ENCODE peak calls at places on chromosomes 3 and 15, in four cellular contexts. P is H1, N is K562, S is HepG2. H is an unnamed sample.

GRCh38 chr3:64900916-64901903 is 213.4 kb upstream of the ADAMTS9 start:
- DNase-seq in P (no peak), S (no peak), N (no peak), H (no peak)

GRCh38 chr3:127836004-127836882 is 13.9 kb upstream of the MGLL start:
- DNase-seq in P (no peak), N (no peak), S (no peak), H (peak; percentile 79)

GRCh38 chr3:71742621-71743020 is 11.0 kb upstream of the GPR27 start:
- DNase-seq in P (no peak), N (no peak), S (no peak), H (no peak)

GRCh38 chr3:45104715-45105711 is 41.2 kb downstream of the CDCP1 start:
- DNase-seq in N (no peak), S (no peak), P (no peak), H (no peak)

GRCh38 chr15:80202641-80203360 is 49.2 kb downstream of the CTXND1 start:
- DNase-seq in P (no peak), S (no peak), N (no peak), H (no peak)

GRCh38 chr3:64717872-64718613 is 30.2 kb upstream of the ADAMTS9 start:
- DNase-seq in S (no peak), P (no peak), N (peak; percentile 6), H (no peak)

GRCh38 chr15:39828374-39828931 is 45.8 kb upstream of the FSIP1 start:
- DNase-seq in N (no peak), S (no peak), P (no peak), H (no peak)

GRCh38 chr3:59386165-59386564 is 336.3 kb upstream of the CFAP20DC start:
- DNase-seq in P (no peak), S (no peak), N (no peak), H (peak; percentile 88)

GRCh38 chr3:45105855-45106655 is 40.1 kb downstream of the CDCP1 start:
- DNase-seq in S (no peak), P (no peak), N (peak; percentile 59), H (no peak)

GRCh38 chr3:187740446-187741399 is 4.5 kb downstream of the BCL6 start:
- DNase-seq in S (no peak), P (no peak), N (peak; percentile 68), H (no peak)

GRCh38 chr3:119295816-119296484 is 1.8 kb downstream of the ARHGAP31 start:
- DNase-seq in N (no peak), S (no peak), P (no peak), H (no peak)

GRCh38 chr3:40546811-40547210 is 22.1 kb downstream of the ZNF621 start:
- DNase-seq in P (no peak), S (no peak), N (no peak), H (no peak)

GRCh38 chr3:15722877-15723623 is 74.7 kb downstream of the ANKRD28 start:
- DNase-seq in S (no peak), N (no peak), P (no peak), H (no peak)

GRCh38 chr3:136752046-136752326 is 192 bp downstream of the STAG1 start:
- DNase-seq in N (no peak), S (no peak), P (no peak), H (no peak)
- TF ChIP-seq ZNF274 in N (no peak), S (no peak), P (no peak), H (no peak)

GRCh38 chr15:29700296-29700695 is 122.0 kb downstream of the TJP1 start:
- DNase-seq in P (no peak), N (no peak), S (peak; percentile 24), H (no peak)

GRCh38 chr15:29699791-29700190 is 122.5 kb downstream of the TJP1 start:
- DNase-seq in S (no peak), P (no peak), N (no peak), H (no peak)

GRCh38 chr15:29695486-29696167 is 126.6 kb downstream of the TJP1 start:
- DNase-seq in P (no peak), N (no peak), S (peak; percentile 37), H (no peak)

GRCh38 chr15:29696950-29697738 is 125.1 kb downstream of the TJP1 start:
- DNase-seq in P (no peak), N (no peak), S (no peak), H (no peak)

GRCh38 chr15:29698030-29698701 is 124.1 kb downstream of the TJP1 start:
- DNase-seq in P (no peak), S (peak; percentile 61), N (no peak), H (no peak)
- TF ChIP-seq HDAC6 in P (no peak), S (no peak), N (no peak), H (no peak)

DNA sequence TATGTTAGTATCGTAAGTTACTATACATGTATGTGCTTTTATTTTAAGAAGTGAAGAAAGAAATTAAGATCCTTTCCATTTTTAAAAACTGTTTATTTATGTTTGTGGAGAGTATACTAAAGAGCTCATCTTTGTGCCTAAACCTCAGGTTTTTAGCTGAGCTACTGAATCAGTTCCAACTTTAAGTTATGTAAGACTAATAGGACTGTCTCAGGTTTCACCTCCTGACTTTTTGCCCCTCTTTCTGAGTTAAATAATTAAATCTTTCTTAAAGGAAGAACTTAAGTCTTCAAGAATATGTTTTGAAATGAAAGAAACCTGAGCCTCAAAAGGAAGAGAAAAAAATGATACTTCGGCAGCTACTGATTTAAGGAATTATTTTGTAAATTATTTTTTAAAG is 2.6 kb downstream of the SLMAP start:
- DNase-seq in N (no peak), S (no peak), P (no peak), H (no peak)
- TF ChIP-seq TAF1 in N (no peak), S (no peak), P (no peak), H (no peak)

GRCh38 chr3:4570840-4571621 is 77.9 kb downstream of the ITPR1 start:
- DNase-seq in N (no peak), S (peak; percentile 85), P (no peak), H (no peak)

GRCh38 chr3:4573153-4573552 is 80.0 kb downstream of the ITPR1 start:
- DNase-seq in N (no peak), S (no peak), P (no peak), H (no peak)

GRCh38 chr3:4574426-4574965 is 81.3 kb downstream of the ITPR1 start:
- DNase-seq in S (no peak), P (no peak), N (no peak), H (no peak)

GRCh38 chr3:4568831-4569230 is 75.7 kb downstream of the ITPR1 start:
- DNase-seq in P (no peak), N (no peak), S (no peak), H (no peak)

GRCh38 chr3:4571690-4572334 is 78.7 kb downstream of the ITPR1 start:
- DNase-seq in S (peak; percentile 69), N (no peak), P (no peak), H (no peak)
- TF ChIP-seq ZNF274 in S (no peak), N (no peak), P (no peak), H (no peak)

DNA sequence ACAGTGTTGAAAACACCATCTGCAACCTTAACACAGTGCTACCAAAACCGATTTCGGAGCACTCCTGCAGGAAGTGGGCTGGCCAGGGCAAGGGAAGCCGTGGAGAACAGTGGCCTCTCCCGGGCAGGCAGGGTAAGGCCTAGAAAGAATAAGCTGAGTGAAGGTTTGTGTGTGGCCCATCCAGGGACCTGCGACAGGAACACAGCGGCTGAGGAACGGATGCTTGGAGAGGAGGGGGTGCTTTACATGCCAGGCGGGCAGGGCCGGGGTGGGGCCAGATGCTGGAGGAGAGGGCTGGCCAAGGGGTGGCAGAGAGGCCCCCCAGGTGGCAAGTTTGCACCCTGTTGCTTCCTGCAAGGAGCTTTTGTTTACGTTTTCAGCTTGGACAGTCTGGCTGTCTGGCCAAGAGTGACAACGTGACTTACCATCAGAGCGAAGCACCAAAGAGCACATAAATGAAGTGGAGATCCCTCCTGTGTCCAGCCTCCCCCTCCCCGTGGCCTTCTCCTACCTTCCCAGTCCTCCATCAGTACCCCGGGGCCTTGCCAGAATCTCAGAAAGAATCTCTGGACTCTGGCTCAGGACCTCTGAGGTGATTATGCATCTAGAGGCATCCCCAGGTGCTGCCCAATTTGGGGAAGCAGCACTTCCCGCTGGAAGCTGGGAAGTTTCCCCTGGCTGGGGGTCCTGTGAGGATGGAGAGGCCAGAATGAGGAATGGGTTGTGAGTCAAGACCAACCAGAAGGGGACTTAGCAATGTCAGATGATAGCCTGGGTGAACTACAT is 156.4 kb downstream of the PGPEP1L start:
- DNase-seq in S (peak; percentile 61), P (peak; percentile 57), N (peak; percentile 16), H (no peak)
- TF ChIP-seq HDAC6 in S (no peak), P (no peak), N (no peak), H (no peak)

DNA sequence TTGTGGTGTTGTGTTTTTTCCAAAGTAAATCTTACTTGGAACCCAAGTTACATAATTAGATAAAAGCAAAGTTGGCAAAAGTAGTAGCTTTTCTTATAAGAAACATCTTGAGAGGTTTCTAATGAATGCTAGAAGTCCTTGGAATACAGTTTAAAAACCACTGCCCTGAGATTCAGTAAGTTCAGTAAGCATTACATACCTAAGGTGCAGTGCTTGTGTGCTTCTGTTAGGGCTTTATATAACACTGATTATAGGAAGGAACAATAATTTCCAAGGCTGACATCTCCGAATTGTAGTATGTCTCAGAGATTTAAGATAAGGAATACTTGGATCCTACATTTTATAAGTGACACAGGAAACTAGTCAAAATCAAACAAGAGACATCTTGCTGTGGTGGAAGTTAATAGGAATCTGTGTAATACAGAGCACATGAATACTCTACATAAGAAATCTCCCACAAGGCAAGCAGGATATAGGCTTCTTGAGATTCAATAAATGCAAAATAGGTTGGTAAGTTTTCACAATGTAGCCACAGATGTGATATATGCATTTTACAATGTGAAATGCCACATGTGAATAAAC is 268.2 kb downstream of the LSAMP start:
- DNase-seq in N (no peak), S (no peak), P (no peak), H (no peak)
- TF ChIP-seq TAF1 in N (no peak), S (no peak), P (no peak), H (no peak)

GRCh38 chr15:64009798-64010241 is 36.5 kb downstream of the DAPK2 start:
- DNase-seq in P (no peak), S (no peak), N (no peak), H (peak; percentile 84)

GRCh38 chr15:64016257-64016656 is 30.0 kb downstream of the DAPK2 start:
- DNase-seq in S (no peak), P (no peak), N (no peak), H (no peak)

GRCh38 chr15:64010719-64011118 is 35.6 kb downstream of the DAPK2 start:
- DNase-seq in P (no peak), S (no peak), N (no peak), H (peak; percentile 96)

GRCh38 chr15:64014995-64015394 is 31.3 kb downstream of the DAPK2 start:
- DNase-seq in N (no peak), S (no peak), P (no peak), H (no peak)

DNA sequence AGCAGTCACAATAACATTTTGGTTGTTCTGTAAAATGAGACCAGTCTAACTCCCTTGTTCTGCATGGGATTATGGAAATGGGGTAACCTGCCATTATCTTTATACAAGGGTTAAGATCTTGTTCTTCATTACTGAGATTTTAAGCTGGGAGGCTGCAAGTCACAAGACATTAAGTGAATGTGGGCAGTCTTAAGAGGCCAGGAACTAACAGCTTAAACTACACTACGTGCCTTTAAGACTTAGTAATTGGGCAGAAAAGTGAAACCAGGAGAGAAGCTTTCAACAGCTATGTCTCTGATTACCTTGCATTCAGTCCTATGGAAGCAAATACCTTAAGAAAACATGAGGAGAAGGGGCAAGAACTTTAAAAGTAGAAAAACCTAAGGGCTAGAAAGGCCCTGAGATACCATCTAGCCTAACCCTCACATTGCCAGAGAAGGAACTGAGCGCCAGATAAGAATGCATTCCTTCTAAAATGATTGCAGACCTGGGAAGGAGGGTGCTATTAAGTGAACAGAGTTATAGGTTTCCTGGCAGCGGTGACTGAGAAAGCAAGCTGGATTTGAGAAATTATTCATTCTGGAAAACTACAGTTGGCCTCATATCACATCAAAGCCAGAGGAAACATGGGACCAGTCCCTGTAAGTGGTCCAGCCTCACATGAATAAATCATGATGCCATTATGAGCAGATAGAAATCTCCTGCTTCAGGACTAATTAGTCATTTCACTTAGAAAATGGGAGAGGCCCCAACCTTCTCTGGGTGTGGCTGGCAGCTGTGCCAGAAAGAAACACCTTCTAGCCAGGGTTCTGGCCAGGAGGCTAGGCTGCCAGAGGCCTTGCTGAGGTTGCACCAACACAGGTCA is 32.9 kb downstream of the DAPK2 start:
- DNase-seq in S (no peak), N (peak; percentile 25), P (no peak), H (no peak)
- TF ChIP-seq ZNF274 in S (no peak), N (no peak), P (no peak), H (no peak)

H was measured in GM12878.